ENCODE peak calls at places on chromosomes 3 and 15, in eight cellular contexts. One of them, this sample, is unnamed.

GRCh38 chr3:174060431-174060830 is 662.9 kb downstream of the NLGN1 start:
- DNase-seq in H9: no peak
- DNase-seq in choroid plexus epithelial cell: no peak
- DNase-seq in AG04450: no peak
- DNase-seq in GM06990: no peak
- DNase-seq in CD4-positive, alpha-beta T cell: no peak
- DNase-seq in Calu3: no peak
- DNase-seq in A549: no peak
- DNase-seq in this sample: no peak

GRCh38 chr15:31483053-31483923 is 156.7 kb downstream of the KLF13 start:
- DNase-seq in H9: peak
- DNase-seq in choroid plexus epithelial cell: no peak
- DNase-seq in AG04450: no peak
- DNase-seq in GM06990: peak
- DNase-seq in CD4-positive, alpha-beta T cell: peak
- DNase-seq in Calu3: no peak
- DNase-seq in A549: no peak
- DNase-seq in this sample: no peak

GRCh38 chr3:100548053-100548452 is 55.6 kb downstream of the TMEM45A start:
- DNase-seq in H9: no peak
- DNase-seq in choroid plexus epithelial cell: no peak
- DNase-seq in AG04450: no peak
- DNase-seq in GM06990: no peak
- DNase-seq in CD4-positive, alpha-beta T cell: no peak
- DNase-seq in Calu3: no peak
- DNase-seq in A549: no peak
- DNase-seq in this sample: no peak

GRCh38 chr3:154059798-154060197 is 61.4 kb upstream of the ARHGEF26 start:
- DNase-seq in H9: no peak
- DNase-seq in choroid plexus epithelial cell: no peak
- DNase-seq in AG04450: no peak
- DNase-seq in GM06990: no peak
- DNase-seq in CD4-positive, alpha-beta T cell: no peak
- DNase-seq in Calu3: peak
- DNase-seq in A549: no peak
- DNase-seq in this sample: no peak

GRCh38 chr15:20358066-20358780 is 183.4 kb downstream of the GOLGA6L6 start:
- DNase-seq in H9: peak
- DNase-seq in choroid plexus epithelial cell: no peak
- DNase-seq in AG04450: no peak
- DNase-seq in GM06990: no peak
- DNase-seq in CD4-positive, alpha-beta T cell: no peak
- DNase-seq in Calu3: no peak
- DNase-seq in A549: no peak
- DNase-seq in this sample: no peak

GRCh38 chr3:123773681-123774431 is 110.3 kb downstream of the MYLK start:
- DNase-seq in H9: no peak
- DNase-seq in choroid plexus epithelial cell: no peak
- DNase-seq in AG04450: peak
- DNase-seq in GM06990: no peak
- DNase-seq in CD4-positive, alpha-beta T cell: no peak
- DNase-seq in Calu3: no peak
- DNase-seq in A549: no peak
- DNase-seq in this sample: no peak

GRCh38 chr15:49964071-49964470 is 155.0 kb downstream of the ATP8B4 start:
- DNase-seq in H9: no peak
- DNase-seq in choroid plexus epithelial cell: no peak
- DNase-seq in AG04450: no peak
- DNase-seq in GM06990: no peak
- DNase-seq in CD4-positive, alpha-beta T cell: no peak
- DNase-seq in Calu3: no peak
- DNase-seq in A549: no peak
- DNase-seq in this sample: no peak

GRCh38 chr3:122186372-122186771 is 2.9 kb downstream of the CASR start:
- DNase-seq in H9: no peak
- DNase-seq in choroid plexus epithelial cell: no peak
- DNase-seq in AG04450: no peak
- DNase-seq in GM06990: no peak
- DNase-seq in CD4-positive, alpha-beta T cell: no peak
- DNase-seq in Calu3: no peak
- DNase-seq in A549: no peak
- DNase-seq in this sample: no peak

GRCh38 chr3:45575491-45575923 is 19.0 kb upstream of the LIMD1 start:
- DNase-seq in H9: no peak
- DNase-seq in choroid plexus epithelial cell: peak
- DNase-seq in AG04450: no peak
- DNase-seq in GM06990: no peak
- DNase-seq in CD4-positive, alpha-beta T cell: no peak
- DNase-seq in Calu3: no peak
- DNase-seq in A549: no peak
- DNase-seq in this sample: no peak

GRCh38 chr3:111299070-111299672 is 227.6 kb downstream of the NECTIN3 start:
- DNase-seq in H9: no peak
- DNase-seq in choroid plexus epithelial cell: peak
- DNase-seq in AG04450: no peak
- DNase-seq in GM06990: no peak
- DNase-seq in CD4-positive, alpha-beta T cell: no peak
- DNase-seq in Calu3: no peak
- DNase-seq in A549: no peak
- DNase-seq in this sample: no peak

GRCh38 chr15:70772402-70772801 is 9.0 kb upstream of the UACA start:
- DNase-seq in H9: no peak
- DNase-seq in choroid plexus epithelial cell: no peak
- DNase-seq in AG04450: no peak
- DNase-seq in GM06990: no peak
- DNase-seq in CD4-positive, alpha-beta T cell: no peak
- DNase-seq in Calu3: no peak
- DNase-seq in A549: no peak
- DNase-seq in this sample: no peak

GRCh38 chr3:168162172-168162571 is 66.4 kb upstream of the GOLIM4 start:
- DNase-seq in H9: no peak
- DNase-seq in choroid plexus epithelial cell: peak
- DNase-seq in AG04450: no peak
- DNase-seq in GM06990: no peak
- DNase-seq in CD4-positive, alpha-beta T cell: no peak
- DNase-seq in Calu3: no peak
- DNase-seq in A549: no peak
- DNase-seq in this sample: no peak

GRCh38 chr15:92130906-92131305 is 262.8 kb upstream of the ST8SIA2 start:
- DNase-seq in H9: no peak
- DNase-seq in choroid plexus epithelial cell: no peak
- DNase-seq in AG04450: no peak
- DNase-seq in GM06990: no peak
- DNase-seq in CD4-positive, alpha-beta T cell: no peak
- DNase-seq in Calu3: no peak
- DNase-seq in A549: no peak
- DNase-seq in this sample: no peak

GRCh38 chr15:89230277-89230676 is 8.9 kb upstream of the RLBP1 start:
- DNase-seq in H9: no peak
- DNase-seq in choroid plexus epithelial cell: peak
- DNase-seq in AG04450: no peak
- DNase-seq in GM06990: no peak
- DNase-seq in CD4-positive, alpha-beta T cell: no peak
- DNase-seq in Calu3: no peak
- DNase-seq in A549: no peak
- DNase-seq in this sample: no peak

GRCh38 chr3:160562952-160563351 is 2.4 kb downstream of the KPNA4 start:
- DNase-seq in H9: no peak
- DNase-seq in choroid plexus epithelial cell: no peak
- DNase-seq in AG04450: no peak
- DNase-seq in GM06990: no peak
- DNase-seq in CD4-positive, alpha-beta T cell: no peak
- DNase-seq in Calu3: no peak
- DNase-seq in A549: no peak
- DNase-seq in this sample: no peak

GRCh38 chr3:112425858-112426750 is 73.2 kb downstream of the BTLA start:
- DNase-seq in H9: no peak
- DNase-seq in choroid plexus epithelial cell: no peak
- DNase-seq in AG04450: no peak
- DNase-seq in GM06990: no peak
- DNase-seq in CD4-positive, alpha-beta T cell: no peak
- DNase-seq in Calu3: no peak
- DNase-seq in A549: no peak
- DNase-seq in this sample: no peak

GRCh38 chr3:62954579-62954978 is 79.4 kb upstream of the CADPS start:
- DNase-seq in H9: no peak
- DNase-seq in choroid plexus epithelial cell: no peak
- DNase-seq in AG04450: no peak
- DNase-seq in GM06990: no peak
- DNase-seq in CD4-positive, alpha-beta T cell: no peak
- DNase-seq in Calu3: no peak
- DNase-seq in A549: no peak
- DNase-seq in this sample: no peak

GRCh38 chr15:38454687-38455071 is 752 bp downstream of the FAM98B start:
- DNase-seq in H9: no peak
- DNase-seq in choroid plexus epithelial cell: peak
- DNase-seq in AG04450: no peak
- DNase-seq in GM06990: no peak
- DNase-seq in CD4-positive, alpha-beta T cell: no peak
- DNase-seq in Calu3: no peak
- DNase-seq in A549: no peak
- DNase-seq in this sample: no peak

GRCh38 chr3:155179425-155179814 is 99.3 kb downstream of the MME start:
- DNase-seq in H9: no peak
- DNase-seq in choroid plexus epithelial cell: no peak
- DNase-seq in AG04450: no peak
- DNase-seq in GM06990: no peak
- DNase-seq in CD4-positive, alpha-beta T cell: no peak
- DNase-seq in Calu3: no peak
- DNase-seq in A549: no peak
- DNase-seq in this sample: no peak

GRCh38 chr15:97968380-97968779 is 7.9 kb downstream of the ARRDC4 start:
- DNase-seq in H9: no peak
- DNase-seq in choroid plexus epithelial cell: peak
- DNase-seq in AG04450: peak
- DNase-seq in GM06990: no peak
- DNase-seq in CD4-positive, alpha-beta T cell: no peak
- DNase-seq in Calu3: no peak
- DNase-seq in A549: no peak
- DNase-seq in this sample: no peak

GRCh38 chr3:196689941-196690660 is 21.9 kb downstream of the CEP19 start:
- DNase-seq in H9: no peak
- DNase-seq in choroid plexus epithelial cell: no peak
- DNase-seq in AG04450: no peak
- DNase-seq in GM06990: no peak
- DNase-seq in CD4-positive, alpha-beta T cell: no peak
- DNase-seq in Calu3: no peak
- DNase-seq in A549: no peak
- DNase-seq in this sample: no peak

GRCh38 chr3:196695849-196696226 is 16.2 kb downstream of the CEP19 start:
- DNase-seq in H9: no peak
- DNase-seq in choroid plexus epithelial cell: no peak
- DNase-seq in AG04450: no peak
- DNase-seq in GM06990: no peak
- DNase-seq in CD4-positive, alpha-beta T cell: no peak
- DNase-seq in Calu3: no peak
- DNase-seq in A549: no peak
- DNase-seq in this sample: no peak

GRCh38 chr3:196694941-196695848 is 16.9 kb downstream of the CEP19 start:
- DNase-seq in H9: no peak
- DNase-seq in choroid plexus epithelial cell: no peak
- DNase-seq in AG04450: no peak
- DNase-seq in GM06990: no peak
- DNase-seq in CD4-positive, alpha-beta T cell: no peak
- DNase-seq in Calu3: no peak
- DNase-seq in A549: no peak
- DNase-seq in this sample: no peak

GRCh38 chr3:196697270-196697669 is 14.8 kb downstream of the CEP19 start:
- DNase-seq in H9: no peak
- DNase-seq in choroid plexus epithelial cell: no peak
- DNase-seq in AG04450: no peak
- DNase-seq in GM06990: no peak
- DNase-seq in CD4-positive, alpha-beta T cell: no peak
- DNase-seq in Calu3: no peak
- DNase-seq in A549: no peak
- DNase-seq in this sample: no peak

GRCh38 chr3:196694202-196694638 is 17.8 kb downstream of the CEP19 start:
- DNase-seq in H9: no peak
- DNase-seq in choroid plexus epithelial cell: peak
- DNase-seq in AG04450: no peak
- DNase-seq in GM06990: no peak
- DNase-seq in CD4-positive, alpha-beta T cell: no peak
- DNase-seq in Calu3: no peak
- DNase-seq in A549: peak
- DNase-seq in this sample: no peak
- TF ChIP-seq CTCF in H9: peak
- TF ChIP-seq CTCF in choroid plexus epithelial cell: peak
- TF ChIP-seq CTCF in AG04450: peak
- TF ChIP-seq CTCF in GM06990: peak
- TF ChIP-seq CTCF in CD4-positive, alpha-beta T cell: peak
- TF ChIP-seq CTCF in Calu3: no peak
- TF ChIP-seq CTCF in A549: no peak
- TF ChIP-seq CTCF in this sample: no peak

GRCh38 chr15:101694261-101694660 is 30.0 kb downstream of the TARS3 start:
- DNase-seq in H9: peak
- DNase-seq in choroid plexus epithelial cell: no peak
- DNase-seq in AG04450: no peak
- DNase-seq in GM06990: no peak
- DNase-seq in CD4-positive, alpha-beta T cell: no peak
- DNase-seq in Calu3: no peak
- DNase-seq in A549: no peak
- DNase-seq in this sample: no peak
- TF ChIP-seq CTCF in H9: peak
- TF ChIP-seq CTCF in choroid plexus epithelial cell: peak
- TF ChIP-seq CTCF in AG04450: no peak
- TF ChIP-seq CTCF in GM06990: peak
- TF ChIP-seq CTCF in CD4-positive, alpha-beta T cell: no peak
- TF ChIP-seq CTCF in Calu3: no peak
- TF ChIP-seq CTCF in A549: no peak
- TF ChIP-seq CTCF in this sample: no peak

DNA sequence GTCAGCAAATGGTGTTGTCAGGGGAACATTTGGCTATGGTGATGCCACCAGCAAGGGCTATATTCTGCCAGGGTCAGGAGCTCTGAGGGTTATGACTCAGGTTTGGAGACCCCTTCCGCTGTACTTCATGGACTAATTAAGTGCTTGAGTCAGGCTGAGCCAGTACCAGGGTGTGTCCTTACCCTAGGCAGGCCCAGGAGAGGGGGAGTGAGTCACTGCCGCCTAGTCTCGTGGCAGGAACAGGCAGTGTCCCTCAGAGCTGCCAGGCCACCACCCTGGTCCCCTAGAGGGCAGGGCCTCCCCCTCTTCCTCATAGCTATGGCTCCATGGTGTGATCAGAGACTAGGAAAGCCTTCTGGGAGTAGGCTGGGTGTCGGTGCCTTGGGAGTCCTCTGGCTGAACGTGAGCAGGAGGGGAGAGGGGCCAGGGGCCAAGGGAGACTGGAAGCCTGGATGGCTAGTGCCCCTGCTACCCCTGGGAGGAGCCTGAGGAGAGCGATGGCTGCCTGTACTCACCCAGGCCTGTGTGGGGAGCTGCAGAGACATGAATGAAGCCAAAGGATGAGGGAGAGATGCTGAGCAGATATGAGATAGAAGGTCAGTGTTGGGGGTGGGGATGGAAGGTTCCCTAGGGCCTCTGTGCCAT is 10.6 kb downstream of the MAPKAPK3 start:
- DNase-seq in H9: peak
- DNase-seq in choroid plexus epithelial cell: peak
- DNase-seq in AG04450: no peak
- DNase-seq in GM06990: no peak
- DNase-seq in CD4-positive, alpha-beta T cell: no peak
- DNase-seq in Calu3: peak
- DNase-seq in A549: peak
- DNase-seq in this sample: peak
- TF ChIP-seq CTCF in H9: peak
- TF ChIP-seq CTCF in choroid plexus epithelial cell: peak
- TF ChIP-seq CTCF in AG04450: peak
- TF ChIP-seq CTCF in GM06990: peak
- TF ChIP-seq CTCF in CD4-positive, alpha-beta T cell: no peak
- TF ChIP-seq CTCF in Calu3: no peak
- TF ChIP-seq CTCF in A549: peak
- TF ChIP-seq CTCF in this sample: no peak

GRCh38 chr3:195889843-195890407 is 18.4 kb downstream of the TNK2 start:
- DNase-seq in H9: no peak
- DNase-seq in choroid plexus epithelial cell: no peak
- DNase-seq in AG04450: no peak
- DNase-seq in GM06990: no peak
- DNase-seq in CD4-positive, alpha-beta T cell: no peak
- DNase-seq in Calu3: no peak
- DNase-seq in A549: no peak
- DNase-seq in this sample: no peak
- TF ChIP-seq CTCF in H9: peak
- TF ChIP-seq CTCF in choroid plexus epithelial cell: no peak
- TF ChIP-seq CTCF in AG04450: peak
- TF ChIP-seq CTCF in GM06990: peak
- TF ChIP-seq CTCF in CD4-positive, alpha-beta T cell: no peak
- TF ChIP-seq CTCF in Calu3: no peak
- TF ChIP-seq CTCF in A549: no peak
- TF ChIP-seq CTCF in this sample: no peak

This sample was measured in endothelial cell.